ENCODE peak calls at places on chromosomes 12 and 14, in six cellular contexts. F, X, J, Z, T and R are unnamed samples. For H3K27me3, the result is how much of the 10 kb centered on the place peaks cover.

GRCh38 chr12:68482660-68483059 is 128.0 kb upstream of the RAP1B start:
- DNase-seq in F (no peak), X (no peak), J (peak), Z (no peak), T (no peak), R (peak)

GRCh38 chr12:5535531-5535930 is 103.6 kb downstream of the NTF3 start:
- DNase-seq in F (no peak), X (no peak), J (no peak), Z (no peak), T (no peak), R (no peak)

GRCh38 chr12:40726366-40726765 is 34.1 kb downstream of the CNTN1 start:
- DNase-seq in F (no peak), X (no peak), J (no peak), Z (no peak), T (no peak), R (no peak)

GRCh38 chr12:20946732-20947131 is 136.2 kb downstream of the SLCO1B3 start:
- DNase-seq in F (no peak), X (no peak), J (no peak), Z (no peak), T (no peak), R (no peak)

GRCh38 chr12:98595152-98595988 is 1.9 kb downstream of the SLC25A3 start:
- DNase-seq in F (peak), X (no peak), J (peak), Z (no peak), T (no peak), R (peak)

GRCh38 chr12:3821441-3821840 is 51.8 kb downstream of the PARP11 start:
- DNase-seq in F (no peak), X (no peak), J (no peak), Z (no peak), T (peak), R (no peak)

GRCh38 chr12:124501080-124501642 is 66.3 kb downstream of the NCOR2 start:
- DNase-seq in F (no peak), X (no peak), J (no peak), Z (no peak), T (no peak), R (no peak)

GRCh38 chr12:111443586-111443985 is 37.9 kb downstream of the SH2B3 start:
- DNase-seq in F (no peak), X (no peak), J (no peak), Z (no peak), T (no peak), R (no peak)

GRCh38 chr12:93807354-93807753 is 130.2 kb downstream of the CRADD start:
- DNase-seq in F (no peak), X (no peak), J (no peak), Z (no peak), T (no peak), R (no peak)

GRCh38 chr12:106248177-106248848 is 493 bp upstream of the CKAP4 start:
- DNase-seq in F (no peak), X (peak), J (peak), Z (peak), T (peak), R (no peak)

GRCh38 chr12:28425531-28425930 is 235.3 kb downstream of the CCDC91 start:
- DNase-seq in F (no peak), X (no peak), J (peak), Z (no peak), T (no peak), R (no peak)

GRCh38 chr12:120979862-120980696 is 1.7 kb downstream of the HNF1A start:
- DNase-seq in F (no peak), X (no peak), J (peak), Z (no peak), T (no peak), R (no peak)

GRCh38 chr12:104873374-104873773 is 84.7 kb downstream of the SLC41A2 start:
- DNase-seq in F (no peak), X (no peak), J (no peak), Z (no peak), T (no peak), R (no peak)

GRCh38 chr12:100826323-100826722 is 31.7 kb downstream of the ANO4 start:
- DNase-seq in F (peak), X (no peak), J (peak), Z (no peak), T (peak), R (no peak)

GRCh38 chr12:116430911-116431565 is 128.1 kb upstream of the MAP1LC3B2 start:
- DNase-seq in F (no peak), X (no peak), J (no peak), Z (no peak), T (no peak), R (no peak)

DNA sequence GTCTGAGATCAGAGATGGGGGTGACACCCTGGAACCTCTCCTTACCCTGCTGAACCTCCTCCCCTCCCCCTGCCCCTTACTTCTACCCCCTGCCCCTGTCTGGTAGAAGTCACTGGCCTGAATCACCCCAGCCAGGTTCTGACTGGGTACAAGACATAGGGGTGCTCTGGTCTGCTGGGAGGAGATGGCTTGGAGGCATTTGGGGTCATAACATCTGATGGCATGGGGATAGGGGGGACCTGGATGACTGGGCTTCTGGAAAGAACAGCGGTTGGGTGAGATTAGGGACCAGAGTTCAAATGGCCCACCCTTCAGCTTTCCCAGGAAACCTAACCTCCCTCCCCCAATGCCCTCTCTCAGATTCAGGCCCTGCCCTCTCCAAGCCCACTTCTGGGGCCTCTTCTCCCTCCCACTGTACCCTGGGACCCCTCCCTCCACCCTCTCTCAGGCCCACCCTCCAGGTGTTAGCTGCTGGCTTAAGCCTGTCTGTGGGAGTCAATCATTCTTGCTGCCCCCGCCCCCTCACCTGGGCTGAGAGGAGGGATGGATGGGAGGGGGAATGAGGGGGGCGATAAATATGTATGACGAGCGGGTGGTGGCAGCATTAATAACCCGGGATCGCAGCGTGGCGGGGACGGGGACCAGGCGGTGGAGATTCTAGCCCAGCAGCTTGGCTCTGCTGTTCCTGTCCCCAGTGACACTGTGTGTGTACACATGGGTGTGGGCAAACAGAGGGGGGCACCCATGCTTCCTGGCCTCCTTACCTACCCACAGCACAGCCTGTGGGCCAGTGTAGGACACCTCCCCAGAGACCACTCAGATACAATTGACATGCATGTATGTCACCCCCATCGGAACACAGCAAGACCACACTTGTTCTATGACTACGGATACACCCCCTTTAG is 5.9 kb downstream of the NXPH4 start:
- DNase-seq in F (no peak), X (no peak), J (no peak), Z (no peak), T (no peak), R (no peak)
- H3K4me3 ChIP-seq in F (no peak), X (no peak), J (no peak), Z (no peak), T (no peak), R (no peak)

DNA sequence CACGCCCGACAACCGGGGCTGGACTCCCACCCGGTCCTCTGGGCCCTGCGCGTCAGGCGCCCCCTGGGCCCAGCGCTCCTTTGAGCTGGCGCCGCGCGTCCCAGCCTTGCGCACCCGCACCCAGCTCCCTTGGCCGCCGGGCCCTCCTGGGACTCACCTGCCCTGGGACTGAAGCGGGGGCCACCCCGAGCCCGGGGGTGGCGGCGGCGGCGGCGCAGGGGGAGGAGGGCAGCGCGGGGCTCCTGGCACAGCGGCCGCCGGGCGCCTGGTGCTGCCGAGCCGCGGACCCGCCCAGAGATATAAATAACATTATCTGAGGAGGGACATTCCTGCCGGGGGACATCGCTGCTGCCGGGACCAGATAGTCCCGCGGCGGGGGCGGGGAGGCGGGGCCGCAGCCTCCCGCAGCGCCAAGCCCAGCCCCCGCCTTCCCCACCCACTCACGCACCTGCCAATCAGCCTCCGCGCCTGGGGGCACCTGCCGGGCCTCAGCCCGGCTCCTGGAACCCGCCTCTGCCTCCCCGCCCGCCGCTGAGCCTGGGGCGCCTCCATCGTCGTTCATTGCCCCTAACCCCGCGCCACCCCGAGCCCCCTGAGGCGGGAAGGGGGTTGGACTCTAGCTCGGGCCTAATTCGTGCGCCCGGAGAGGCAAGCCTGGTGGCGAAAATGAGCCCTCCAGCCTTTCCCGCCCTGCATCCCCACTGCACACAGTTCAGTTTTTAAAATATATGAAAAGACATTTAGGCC is at the start of gene SPTB:
- DNase-seq in F (no peak), X (peak), J (peak), Z (no peak), T (peak), R (peak)
- H3K27me3 ChIP-seq in F (half or more), X (under half), J (under half), Z (under half), T (under half), R (under half)

GRCh38 chr12:114955414-114956014 is 271.5 kb upstream of the TBX3 start:
- DNase-seq in F (no peak), X (no peak), J (peak), Z (no peak), T (no peak), R (no peak)

GRCh38 chr12:114961491-114961890 is 277.5 kb upstream of the TBX3 start:
- DNase-seq in F (no peak), X (no peak), J (no peak), Z (no peak), T (no peak), R (no peak)

GRCh38 chr12:114963846-114964245 is 279.9 kb upstream of the TBX3 start:
- DNase-seq in F (no peak), X (no peak), J (no peak), Z (no peak), T (no peak), R (no peak)

GRCh38 chr12:114954626-114955025 is 270.7 kb upstream of the TBX3 start:
- DNase-seq in F (no peak), X (no peak), J (peak), Z (no peak), T (no peak), R (no peak)

GRCh38 chr12:114958538-114958937 is 274.6 kb upstream of the TBX3 start:
- DNase-seq in F (no peak), X (no peak), J (no peak), Z (no peak), T (no peak), R (no peak)
- H3K4me3 ChIP-seq in F (no peak), X (no peak), J (no peak), Z (no peak), T (no peak), R (no peak)

GRCh38 chr14:81676395-81676794 is 142.7 kb upstream of the SEL1L start:
- DNase-seq in F (no peak), X (no peak), J (no peak), Z (no peak), T (no peak), R (no peak)
- H3K27me3 ChIP-seq in F (under half), X (under half), J (under half), Z (under half), T (under half), R (under half)